ENCODE peak calls at places on chromosomes 11 and 22, in seven cellular contexts. W, V, I, Z, R, C and T are unnamed samples.

GRCh38 chr11:109017489-109017888 is 352.6 kb downstream of the DDX10 start:
- DNase-seq in V (no peak), C (no peak), W (no peak), I (no peak), Z (no peak), R (no peak), T (no peak)

GRCh38 chr22:49372530-49373288 is 455.0 kb downstream of the BRD1 start:
- DNase-seq in V (no peak), I (no peak), R (no peak), C (no peak), W (peak; percentile 19), Z (peak; percentile 12), T (peak; percentile 31)

GRCh38 chr22:49367016-49367697 is 460.5 kb downstream of the BRD1 start:
- DNase-seq in R (no peak), W (peak; percentile 13), Z (peak; percentile 6), V (no peak), I (no peak), C (no peak), T (peak; percentile 53)

GRCh38 chr11:77039491-77040400 is 5.5 kb downstream of the B3GNT6 start:
- DNase-seq in C (peak; percentile 38), Z (peak; percentile 73), W (no peak), I (no peak), R (peak; percentile 43), V (no peak), T (peak; percentile 24)

GRCh38 chr11:91435694-91436375 is 788.8 kb upstream of the FAT3 start:
- DNase-seq in V (no peak), I (no peak), C (no peak), W (peak; percentile 27), Z (no peak), R (no peak), T (no peak)

GRCh38 chr22:30078320-30079311 is 1.6 kb upstream of the HORMAD2 start:
- DNase-seq in R (no peak), V (no peak), I (no peak), Z (no peak), W (no peak), C (no peak), T (no peak)

GRCh38 chr11:10181811-10182210 is 112.2 kb downstream of the SBF2 start:
- DNase-seq in W (no peak), Z (no peak), V (no peak), R (no peak), I (no peak), C (no peak), T (no peak)

GRCh38 chr11:122897606-122898210 is 15.1 kb downstream of the JHY start:
- DNase-seq in I (no peak), W (no peak), C (no peak), Z (no peak), R (no peak), V (no peak), T (peak; percentile 32)

GRCh38 chr11:67048515-67048914 is 8.1 kb upstream of the RHOD start:
- DNase-seq in Z (no peak), I (no peak), C (no peak), R (no peak), V (no peak), W (no peak), T (no peak)

GRCh38 chr11:43969543-43969942 is 27.1 kb downstream of the C11orf96 start:
- DNase-seq in Z (no peak), C (no peak), I (no peak), W (no peak), V (peak; percentile 68), R (no peak), T (peak; percentile 32)

DNA sequence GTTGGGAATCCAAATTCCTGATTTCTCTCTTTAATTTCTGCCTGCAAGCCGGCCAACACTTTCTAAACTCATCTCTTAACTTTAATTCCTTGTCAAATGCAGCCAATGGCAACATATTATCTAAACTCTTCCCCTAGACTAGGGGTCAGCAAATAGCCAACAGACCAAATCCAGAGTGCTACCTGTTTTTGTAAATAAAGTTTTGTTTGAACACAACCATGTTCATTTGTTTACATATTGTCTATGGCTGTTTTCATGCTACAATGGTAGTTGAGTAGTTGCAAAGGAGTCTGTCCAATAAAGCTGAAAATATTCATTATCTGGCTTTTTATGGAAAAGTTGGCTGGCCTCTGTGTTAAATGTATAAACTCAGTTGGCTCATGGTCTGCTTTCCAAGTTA is 37.2 kb upstream of the RASSF10 start:
- DNase-seq in W (no peak), C (no peak), V (no peak), I (no peak), R (no peak), Z (no peak), T (no peak)
- H3K36me3 ChIP-seq in W (no peaks in the 10 kb centered on the region), C (no peaks in the 10 kb centered on the region), V (no peaks in the 10 kb centered on the region), I (no peaks in the 10 kb centered on the region), R (no peaks in the 10 kb centered on the region), Z (no peaks in the 10 kb centered on the region), T (no peaks in the 10 kb centered on the region)

DNA sequence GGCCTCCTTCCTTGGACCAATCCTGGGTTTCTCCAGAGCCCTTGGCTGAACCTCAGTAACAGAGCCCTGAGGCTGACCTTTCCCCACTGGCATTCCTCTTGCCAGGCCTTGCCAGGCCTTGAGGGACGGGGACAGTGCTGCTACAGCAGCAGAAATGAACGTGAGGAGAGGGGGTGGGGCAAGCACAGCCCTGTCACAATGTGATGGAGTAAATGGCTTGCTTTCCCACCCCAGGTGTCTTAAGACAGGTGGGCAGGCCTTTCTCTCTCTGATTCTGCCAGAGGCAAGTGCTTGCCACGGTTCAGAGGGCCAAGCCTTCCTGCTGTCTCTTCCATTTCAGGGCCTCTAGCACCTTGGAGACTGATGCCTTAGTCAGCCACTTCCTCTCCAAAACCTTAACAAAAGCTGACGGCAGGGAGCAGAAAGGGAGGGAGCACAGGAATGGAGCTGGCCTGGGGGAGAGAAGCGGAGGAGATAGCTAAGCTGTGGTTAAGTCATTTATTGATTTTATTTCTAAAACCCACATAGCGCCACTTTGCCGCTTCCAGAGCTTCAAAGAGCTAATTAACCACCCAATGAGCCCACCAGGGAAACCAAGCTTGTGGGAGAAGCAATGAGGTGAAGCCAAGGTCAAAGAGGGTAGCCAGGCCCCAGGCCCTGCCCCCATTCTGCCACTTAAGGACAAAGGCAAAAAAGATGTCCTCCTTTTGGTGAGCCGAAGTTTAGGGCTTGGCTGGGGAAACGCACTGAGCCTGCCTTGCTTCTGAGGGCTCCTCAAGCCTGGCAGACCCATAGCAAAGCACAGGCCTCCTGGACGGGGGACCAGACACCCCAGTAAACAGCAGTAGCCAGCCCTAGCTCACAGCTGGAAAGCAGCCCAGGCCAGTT is 3.4 kb upstream of the PYGM start:
- DNase-seq in C (no peak), I (peak; percentile 17), Z (no peak), V (peak; percentile 70), R (peak; percentile 47), W (peak; percentile 23), T (peak; percentile 52)
- H3K27ac ChIP-seq in C (peak overlapping the region; percentile 57), I (no peak overlapping the region), Z (peak overlapping the region; percentile 34), V (peak overlapping the region; percentile 69), R (peak overlapping the region; percentile 85), W (peak overlapping the region; percentile 75), T (peak overlapping the region; percentile 29)

GRCh38 chr11:33829430-33830141 is 55.3 kb upstream of the FBXO3 start:
- DNase-seq in Z (peak; percentile 68), R (peak; percentile 40), I (peak; percentile 35), C (peak; percentile 71), V (peak; percentile 35), W (peak; percentile 67), T (peak; percentile 70)
- H3K27me3 ChIP-seq in Z (peaks cover 22% of the 10 kb centered on the region), R (peaks cover 13% of the 10 kb centered on the region), I (no peaks in the 10 kb centered on the region), C (peaks cover 25% of the 10 kb centered on the region), V (peaks cover 40% of the 10 kb centered on the region), W (peaks cover 20% of the 10 kb centered on the region), T (peaks cover 3% of the 10 kb centered on the region)

DNA sequence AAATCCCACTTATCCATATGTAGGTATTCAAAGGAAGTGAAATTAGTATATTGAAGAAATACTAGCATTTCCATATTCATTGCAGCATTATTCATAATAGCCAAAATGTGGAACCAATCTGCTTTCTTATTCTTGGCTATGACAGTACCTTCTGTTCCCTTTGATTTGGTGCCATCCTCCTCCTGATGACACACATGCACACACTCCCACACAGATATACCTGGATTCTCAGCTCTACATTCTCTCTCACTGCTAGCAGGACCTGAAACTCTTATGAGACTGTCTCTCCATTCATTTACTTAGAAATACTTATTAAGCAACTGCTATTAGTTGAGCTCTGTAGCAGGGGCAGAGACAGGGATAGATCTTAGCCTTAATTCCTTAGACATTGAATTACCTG is 582.6 kb upstream of the TENM4 start:
- DNase-seq in W (no peak), C (no peak), V (no peak), I (no peak), R (no peak), Z (no peak), T (no peak)
- H3K36me3 ChIP-seq in W (no peaks in the 10 kb centered on the region), C (no peaks in the 10 kb centered on the region), V (no peaks in the 10 kb centered on the region), I (no peaks in the 10 kb centered on the region), R (no peaks in the 10 kb centered on the region), Z (no peaks in the 10 kb centered on the region), T (no peaks in the 10 kb centered on the region)